ENCODE peak calls at places on chromosomes 12 and 14, in nine cellular contexts. L, B, U, W, Z, Y, S, E and N are unnamed samples.
A peak's percentile ranks its signal among the peaks of the same experiment; 100 is the strongest.

GRCh38 chr14:67722293-67722692 is 20.6 kb downstream of the RDH12 start:
- DNase-seq in W (peak; percentile 74), U (no peak), B (peak; percentile 45), L (peak; percentile 52), Y (peak; percentile 61), Z (peak; percentile 83), S (peak; percentile 84), E (peak; percentile 50), N (no peak)

GRCh38 chr12:64181504-64182291 is 40.4 kb downstream of the KICS2 start:
- DNase-seq in S (peak; percentile 29), L (no peak), Y (peak; percentile 49), Z (peak; percentile 61), U (peak; percentile 99), E (peak; percentile 95), B (peak; percentile 52), W (peak; percentile 49), N (peak; percentile 77)

GRCh38 chr14:51602176-51602759 is 49.4 kb upstream of the FRMD6 start:
- DNase-seq in W (no peak), Y (no peak), S (no peak), U (no peak), L (no peak), B (no peak), E (no peak), Z (no peak), N (no peak)

GRCh38 chr12:89345376-89345775 is 6.9 kb downstream of the DUSP6 start:
- DNase-seq in E (no peak), B (no peak), L (no peak), W (no peak), U (no peak), Y (no peak), Z (no peak), S (no peak), N (no peak)

GRCh38 chr14:37142835-37143499 is 29.4 kb downstream of the SLC25A21 start:
- DNase-seq in E (peak; percentile 17), Z (no peak), U (peak; percentile 90), W (no peak), B (no peak), S (no peak), L (no peak), Y (peak; percentile 8), N (no peak)

GRCh38 chr14:45716506-45716905 is 463.5 kb upstream of the MIS18BP1 start:
- DNase-seq in U (peak; percentile 50), B (no peak), W (no peak), S (no peak), Y (peak; percentile 65), Z (no peak), E (no peak), L (no peak), N (peak; percentile 32)

GRCh38 chr14:55715889-55716288 is 135.9 kb downstream of the KTN1 start:
- DNase-seq in B (peak; percentile 78), Y (no peak), E (peak; percentile 64), S (no peak), Z (no peak), U (no peak), L (no peak), W (no peak), N (peak; percentile 80)

GRCh38 chr14:50766338-50766886 is 64.5 kb downstream of the NIN start:
- DNase-seq in L (no peak), Z (no peak), E (peak; percentile 69), Y (no peak), U (no peak), B (no peak), S (no peak), W (no peak), N (peak; percentile 69)

GRCh38 chr12:122659579-122659978 is 43.6 kb downstream of the HCAR2 start:
- DNase-seq in S (peak; percentile 49), B (no peak), E (peak; percentile 60), U (no peak), Z (no peak), W (peak; percentile 78), Y (no peak), L (no peak), N (no peak)

GRCh38 chr12:11269607-11270006 is at the start of gene PRB3:
- DNase-seq in Y (no peak), L (no peak), U (no peak), S (no peak), B (no peak), Z (no peak), E (no peak), W (no peak), N (no peak)

GRCh38 chr12:69966839-69967238 is 141.8 kb downstream of the MYRFL start:
- DNase-seq in S (no peak), B (peak; percentile 25), U (peak; percentile 92), Y (no peak), L (no peak), W (no peak), E (no peak), Z (no peak), N (no peak)

GRCh38 chr12:29212682-29213397 is 63.8 kb downstream of the FAR2 start:
- DNase-seq in S (no peak), L (no peak), U (no peak), Y (no peak), W (no peak), Z (no peak), B (no peak), E (no peak), N (peak; percentile 55)

DNA sequence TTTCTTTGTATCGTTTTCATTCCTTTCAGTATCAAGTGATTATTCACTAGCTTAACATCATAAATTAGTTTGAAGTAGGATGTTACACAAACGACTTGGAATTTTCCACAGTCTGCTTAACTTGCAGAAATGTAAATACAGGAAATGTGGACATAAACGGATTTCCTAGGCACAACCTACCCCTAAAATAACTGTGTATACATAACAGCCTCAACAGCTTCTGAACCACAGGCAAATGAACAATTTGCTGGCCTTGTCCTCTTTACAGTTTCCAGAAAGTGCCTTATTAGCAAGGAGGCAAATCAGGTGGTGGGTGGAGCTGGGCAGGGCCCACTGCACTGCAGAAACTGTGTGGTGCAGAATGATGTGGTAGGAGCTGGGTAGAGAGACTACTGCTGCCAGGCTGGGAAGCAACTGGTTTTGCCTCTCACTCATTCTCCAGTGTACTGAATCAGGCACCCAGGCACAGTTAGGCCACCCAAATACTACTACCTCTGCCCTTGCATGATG is 14.1 kb downstream of the DRAM1 start:
- DNase-seq in U (peak; percentile 69), L (no peak), S (no peak), W (no peak), Y (no peak), B (peak; percentile 57), Z (no peak), E (peak; percentile 72), N (peak; percentile 84)
- H3K4me3 ChIP-seq in U (peak overlapping the region; percentile 36), L (no peak overlapping the region), S (no peak overlapping the region), W (no peak overlapping the region), Y (no peak overlapping the region), B (no peak overlapping the region), Z (no peak overlapping the region), E (peak overlapping the region; percentile 25), N (peak overlapping the region; percentile 43)

GRCh38 chr12:130521375-130522124 is 183.9 kb downstream of the PIWIL1 start:
- DNase-seq in Z (no peak), E (no peak), W (no peak), U (no peak), L (no peak), B (no peak), Y (peak; percentile 50), S (no peak), N (no peak)
- H3K9me3 ChIP-seq in Z (no peaks in the 10 kb centered on the region), E (no peaks in the 10 kb centered on the region), W (no peaks in the 10 kb centered on the region), U (no peaks in the 10 kb centered on the region), L (no peaks in the 10 kb centered on the region), B (no peaks in the 10 kb centered on the region), Y (no peaks in the 10 kb centered on the region), S (peaks cover 33% of the 10 kb centered on the region), N (no peaks in the 10 kb centered on the region)

DNA sequence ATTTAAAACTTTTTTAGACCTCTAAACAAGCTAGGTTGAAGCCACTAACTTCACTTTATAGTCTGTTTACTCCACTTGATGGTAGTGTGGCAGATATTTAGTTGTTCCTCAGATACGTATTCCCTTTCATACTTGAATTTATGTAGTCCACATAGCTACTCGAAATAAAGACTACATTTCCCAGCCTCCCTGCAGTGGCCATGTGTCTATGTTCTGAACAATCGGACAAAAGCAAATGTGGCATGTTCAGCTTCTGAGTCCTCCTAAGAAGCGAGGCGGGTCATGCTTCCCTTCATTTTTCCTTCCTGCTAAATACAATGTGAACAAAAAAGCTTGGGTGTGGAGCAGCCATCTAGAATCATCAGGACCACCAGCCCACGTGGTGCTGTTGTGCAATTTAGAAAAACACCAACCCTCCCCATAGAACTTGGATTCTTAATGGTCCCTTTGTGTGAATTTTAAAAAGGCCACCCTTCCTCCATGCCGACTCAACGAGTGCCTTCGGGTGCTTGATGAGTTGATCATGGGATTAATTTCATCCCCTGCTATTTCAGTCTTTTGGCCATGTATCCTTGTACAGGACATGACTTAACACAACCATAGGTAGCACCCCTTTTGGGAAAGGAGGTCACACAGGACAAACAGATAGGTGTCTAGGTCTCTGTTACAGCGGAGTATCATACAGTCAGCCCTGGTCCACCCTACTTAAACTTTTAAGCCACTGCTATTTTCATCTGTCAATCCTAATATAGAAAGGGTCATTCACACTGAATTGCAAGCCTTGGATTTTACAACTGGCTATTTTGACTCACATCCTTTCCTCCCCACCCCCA is 60.7 kb downstream of the ZFC3H1 start:
- DNase-seq in S (no peak), U (no peak), Y (no peak), B (no peak), E (no peak), L (no peak), Z (no peak), W (no peak), N (no peak)
- H3K4me1 ChIP-seq in S (no peaks in the 10 kb centered on the region), U (no peaks in the 10 kb centered on the region), Y (peaks cover 3% of the 10 kb centered on the region), B (peaks cover 7% of the 10 kb centered on the region), E (no peaks in the 10 kb centered on the region), L (peaks cover 4% of the 10 kb centered on the region), Z (no peaks in the 10 kb centered on the region), W (no peaks in the 10 kb centered on the region), N (peaks cover 6% of the 10 kb centered on the region)

GRCh38 chr12:16608346-16608745 is 2.4 kb upstream of the LMO3 start:
- DNase-seq in E (no peak), W (no peak), S (no peak), Z (no peak), B (no peak), Y (no peak), L (no peak), U (no peak), N (no peak)

GRCh38 chr12:16610743-16611142 is 4.8 kb upstream of the LMO3 start:
- DNase-seq in U (no peak), W (no peak), L (no peak), Y (no peak), Z (no peak), B (no peak), E (no peak), S (no peak), N (no peak)

GRCh38 chr12:16607895-16608294 is 1.9 kb upstream of the LMO3 start:
- DNase-seq in E (no peak), U (no peak), L (no peak), W (no peak), Y (no peak), Z (no peak), B (no peak), S (no peak), N (peak; percentile 9)

GRCh38 chr12:16610006-16610520 is 4.1 kb upstream of the LMO3 start:
- DNase-seq in W (no peak), E (no peak), Z (no peak), U (no peak), Y (no peak), S (no peak), L (no peak), B (no peak), N (peak; percentile 3)

DNA sequence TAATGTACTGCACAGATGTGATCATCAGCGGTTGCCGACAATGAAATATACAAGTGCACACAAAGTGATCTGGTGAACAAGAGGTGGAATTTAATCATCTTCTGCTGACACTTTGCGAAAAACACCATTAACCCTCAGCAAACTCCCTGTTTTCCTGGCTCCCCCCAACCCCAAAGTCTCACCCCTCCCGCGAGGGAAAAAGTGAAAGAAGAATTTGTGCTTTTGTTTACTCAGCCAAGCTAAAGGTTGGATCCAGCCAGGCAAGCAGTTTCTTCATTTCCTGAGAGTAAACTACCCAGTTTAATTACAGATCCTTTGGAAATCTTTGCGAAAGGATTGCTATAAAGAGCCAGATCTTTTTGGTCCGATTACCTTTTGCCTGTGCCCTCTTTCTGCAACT is 3.2 kb upstream of the LMO3 start:
- DNase-seq in Y (no peak), U (peak; percentile 5), E (peak; percentile 12), B (no peak), L (no peak), S (no peak), W (no peak), Z (no peak), N (no peak)
- H3K4me3 ChIP-seq in Y (peak overlapping the region; percentile 10), U (peak overlapping the region; percentile 71), E (no peak overlapping the region), B (peak overlapping the region; percentile 26), L (no peak overlapping the region), S (peak overlapping the region; percentile 46), W (peak overlapping the region; percentile 51), Z (peak overlapping the region; percentile 20), N (peak overlapping the region; percentile 15)